ENCODE peak calls at places on chromosome 19, in nine cellular contexts. D, V, Y, L, E, C, S, A and N are unnamed samples.

GRCh38 chr19:18529782-18530181 is 7.9 kb upstream of the ELL start:
- DNase-seq in D (no peak), V (no peak), Y (no peak), L (no peak), E (no peak), C (no peak), S (no peak), A (no peak), N (no peak)

GRCh38 chr19:35264281-35265125 is 4.3 kb upstream of the USF2 start:
- DNase-seq in D (no peak), V (no peak), Y (peak; percentile 3), L (peak; percentile 50), E (peak; percentile 25), C (no peak), S (no peak), A (peak; percentile 29), N (no peak)

GRCh38 chr19:34676697-34677385 is at the start of gene SCGB2B2:
- DNase-seq in D (no peak), V (peak; percentile 36), Y (peak; percentile 84), L (no peak), E (peak; percentile 68), C (peak; percentile 43), S (no peak), A (peak; percentile 72), N (peak; percentile 64)

GRCh38 chr19:10760268-10760944 is 42.5 kb downstream of the DNM2 start:
- DNase-seq in D (no peak), V (no peak), Y (peak; percentile 65), L (no peak), E (no peak), C (no peak), S (no peak), A (no peak), N (peak; percentile 26)

GRCh38 chr19:7778081-7778480 is 15.0 kb downstream of the CLEC4M start:
- DNase-seq in D (no peak), V (no peak), Y (no peak), L (no peak), E (no peak), C (no peak), S (no peak), A (no peak), N (no peak)

GRCh38 chr19:49155830-49156346 is 692 bp upstream of the HRC start:
- DNase-seq in D (no peak), V (no peak), Y (no peak), L (peak; percentile 93), E (no peak), C (no peak), S (no peak), A (no peak), N (no peak)

GRCh38 chr19:32570081-32570785 is 10.8 kb upstream of the PDCD5 start:
- DNase-seq in D (no peak), V (peak; percentile 43), Y (peak; percentile 76), L (peak; percentile 9), E (peak; percentile 77), C (peak; percentile 51), S (no peak), A (no peak), N (peak; percentile 48)

GRCh38 chr19:50510700-50511068 is 307 bp downstream of the JOSD2 start:
- DNase-seq in D (no peak), V (no peak), Y (no peak), L (no peak), E (no peak), C (no peak), S (no peak), A (no peak), N (no peak)

GRCh38 chr19:49690073-49690655 is 752 bp upstream of the CPT1C start:
- DNase-seq in D (no peak), V (no peak), Y (no peak), L (no peak), E (no peak), C (no peak), S (no peak), A (no peak), N (no peak)

GRCh38 chr19:1908364-1908678 is 3.1 kb downstream of the ADAT3 start:
- DNase-seq in D (no peak), V (no peak), Y (no peak), L (no peak), E (no peak), C (no peak), S (no peak), A (no peak), N (no peak)

GRCh38 chr19:596263-596655 is 6.6 kb downstream of the HCN2 start:
- DNase-seq in D (no peak), V (no peak), Y (no peak), L (no peak), E (no peak), C (no peak), S (no peak), A (no peak), N (no peak)

GRCh38 chr19:14349426-14349825 is 31.8 kb upstream of the ADGRE5 start:
- DNase-seq in D (no peak), V (no peak), Y (no peak), L (no peak), E (no peak), C (no peak), S (no peak), A (no peak), N (no peak)

GRCh38 chr19:40585241-40585640 is 8.6 kb downstream of the SHKBP1 start:
- DNase-seq in D (no peak), V (no peak), Y (no peak), L (no peak), E (no peak), C (no peak), S (no peak), A (no peak), N (no peak)

GRCh38 chr19:10936661-10937084 is 8.1 kb downstream of the TIMM29 start:
- DNase-seq in D (no peak), V (peak; percentile 75), Y (peak; percentile 46), L (no peak), E (no peak), C (peak; percentile 76), S (no peak), A (no peak), N (no peak)

GRCh38 chr19:16067205-16067938 is 8.9 kb upstream of the TPM4 start:
- DNase-seq in D (no peak), V (peak; percentile 88), Y (no peak), L (peak; percentile 60), E (no peak), C (no peak), S (no peak), A (peak; percentile 93), N (no peak)

GRCh38 chr19:48717059-48717395 is 2.5 kb downstream of the MAMSTR start:
- DNase-seq in D (no peak), V (no peak), Y (no peak), L (no peak), E (no peak), C (no peak), S (no peak), A (no peak), N (no peak)

GRCh38 chr19:2479556-2480194 is 3.7 kb downstream of the GADD45B start:
- DNase-seq in D (no peak), V (no peak), Y (no peak), L (no peak), E (no peak), C (no peak), S (no peak), A (no peak), N (no peak)

GRCh38 chr19:56321981-56322558 is 7.4 kb upstream of the ZSCAN5A start:
- DNase-seq in D (no peak), V (no peak), Y (no peak), L (no peak), E (no peak), C (no peak), S (no peak), A (no peak), N (no peak)

GRCh38 chr19:53537126-53537522 is 821 bp upstream of the ZNF331 start:
- DNase-seq in D (no peak), V (no peak), Y (peak; percentile 34), L (no peak), E (no peak), C (no peak), S (no peak), A (no peak), N (no peak)

GRCh38 chr19:5949792-5950305 is 28.1 kb downstream of the RANBP3 start:
- DNase-seq in D (no peak), V (no peak), Y (peak; percentile 78), L (no peak), E (no peak), C (no peak), S (no peak), A (no peak), N (peak; percentile 19)

GRCh38 chr19:49884109-49884508 is 6.6 kb downstream of the TBC1D17 start:
- DNase-seq in D (no peak), V (no peak), Y (no peak), L (peak; percentile 54), E (no peak), C (no peak), S (no peak), A (no peak), N (no peak)

GRCh38 chr19:39248806-39249205 is at the start of gene IFNL4:
- DNase-seq in D (no peak), V (no peak), Y (no peak), L (no peak), E (no peak), C (no peak), S (no peak), A (no peak), N (no peak)

GRCh38 chr19:46118136-46118535 is 6.4 kb downstream of the IGFL3 start:
- DNase-seq in D (no peak), V (no peak), Y (no peak), L (no peak), E (no peak), C (no peak), S (no peak), A (no peak), N (no peak)

GRCh38 chr19:29849234-29849633 is 37.4 kb downstream of the CCNE1 start:
- DNase-seq in D (no peak), V (no peak), Y (no peak), L (no peak), E (no peak), C (no peak), S (no peak), A (no peak), N (no peak)

GRCh38 chr19:17865364-17866311 is 5.9 kb downstream of the RPL18A start:
- DNase-seq in D (no peak), V (no peak), Y (no peak), L (no peak), E (no peak), C (no peak), S (no peak), A (no peak), N (no peak)

GRCh38 chr19:18464646-18465045 is 26.7 kb upstream of the ISYNA1 start:
- DNase-seq in D (no peak), V (peak; percentile 90), Y (no peak), L (peak; percentile 87), E (peak; percentile 93), C (peak; percentile 69), S (no peak), A (no peak), N (no peak)

GRCh38 chr19:52142001-52142595 is 2.4 kb upstream of the ZNF616 start:
- DNase-seq in D (no peak), V (no peak), Y (no peak), L (no peak), E (no peak), C (no peak), S (no peak), A (no peak), N (no peak)

GRCh38 chr19:33192010-33192409 is 2.1 kb upstream of the LRP3 start:
- DNase-seq in D (no peak), V (no peak), Y (no peak), L (peak; percentile 6), E (no peak), C (no peak), S (no peak), A (no peak), N (no peak)

GRCh38 chr19:45822716-45823115 is 7.6 kb upstream of the RSPH6A start:
- DNase-seq in D (no peak), V (no peak), Y (no peak), L (no peak), E (no peak), C (no peak), S (no peak), A (no peak), N (no peak)

GRCh38 chr19:18232540-18233223 is 6.4 kb upstream of the PDE4C start:
- DNase-seq in D (no peak), V (no peak), Y (no peak), L (no peak), E (no peak), C (peak; percentile 49), S (no peak), A (no peak), N (no peak)

GRCh38 chr19:29188704-29189375 is 24.1 kb downstream of the UQCRFS1 start:
- DNase-seq in D (no peak), V (peak; percentile 23), Y (no peak), L (peak; percentile 53), E (no peak), C (no peak), S (no peak), A (no peak), N (no peak)